ENCODE peak calls at places on chromosomes 13 and 19, in nine cellular contexts. One of them, this sample, is unnamed.
A peak's percentile ranks its signal among the peaks of the same experiment; 100 is the strongest.

GRCh38 chr13:65054277-65054676 is 2175.9 kb downstream of the PCDH9 start:
- DNase-seq in neuronal stem cell: no peak
- DNase-seq in omental fat pad: no peak
- DNase-seq in fibroblast of mammary gland: no peak
- DNase-seq in Calu3: no peak
- DNase-seq in NCI-H774: no peak
- DNase-seq in lung: no peak
- DNase-seq in AG08396: no peak
- DNase-seq in dorsolateral prefrontal cortex: no peak
- DNase-seq in this sample: no peak

GRCh38 chr13:73971481-73971880 is 162.7 kb downstream of the KLF12 start:
- DNase-seq in neuronal stem cell: no peak
- DNase-seq in omental fat pad: no peak
- DNase-seq in fibroblast of mammary gland: no peak
- DNase-seq in Calu3: no peak
- DNase-seq in NCI-H774: no peak
- DNase-seq in lung: no peak
- DNase-seq in AG08396: no peak
- DNase-seq in dorsolateral prefrontal cortex: no peak
- DNase-seq in this sample: no peak

GRCh38 chr19:6509118-6509971 is 7.2 kb upstream of the TUBB4A start:
- DNase-seq in neuronal stem cell: no peak
- DNase-seq in omental fat pad: no peak
- DNase-seq in fibroblast of mammary gland: no peak
- DNase-seq in Calu3: no peak
- DNase-seq in NCI-H774: no peak
- DNase-seq in lung: no peak
- DNase-seq in AG08396: no peak
- DNase-seq in dorsolateral prefrontal cortex: peak; percentile 91
- DNase-seq in this sample: no peak

GRCh38 chr19:51552996-51553725 is 17.9 kb upstream of the ZNF175 start:
- DNase-seq in neuronal stem cell: peak; percentile 79
- DNase-seq in omental fat pad: peak; percentile 58
- DNase-seq in fibroblast of mammary gland: peak; percentile 51
- DNase-seq in Calu3: peak; percentile 81
- DNase-seq in NCI-H774: no peak
- DNase-seq in lung: no peak
- DNase-seq in AG08396: peak; percentile 68
- DNase-seq in dorsolateral prefrontal cortex: peak; percentile 33
- DNase-seq in this sample: peak; percentile 66

GRCh38 chr13:100506154-100506553 is 82.4 kb downstream of the GGACT start:
- DNase-seq in neuronal stem cell: no peak
- DNase-seq in omental fat pad: no peak
- DNase-seq in fibroblast of mammary gland: no peak
- DNase-seq in Calu3: no peak
- DNase-seq in NCI-H774: no peak
- DNase-seq in lung: no peak
- DNase-seq in AG08396: no peak
- DNase-seq in dorsolateral prefrontal cortex: no peak
- DNase-seq in this sample: no peak

GRCh38 chr19:48950159-48950558 is 4.5 kb upstream of the BAX start:
- DNase-seq in neuronal stem cell: no peak
- DNase-seq in omental fat pad: no peak
- DNase-seq in fibroblast of mammary gland: no peak
- DNase-seq in Calu3: no peak
- DNase-seq in NCI-H774: no peak
- DNase-seq in lung: no peak
- DNase-seq in AG08396: no peak
- DNase-seq in dorsolateral prefrontal cortex: no peak
- DNase-seq in this sample: no peak

GRCh38 chr13:84684804-84685203 is 802.5 kb upstream of the SLITRK1 start:
- DNase-seq in neuronal stem cell: no peak
- DNase-seq in omental fat pad: no peak
- DNase-seq in fibroblast of mammary gland: no peak
- DNase-seq in Calu3: no peak
- DNase-seq in NCI-H774: no peak
- DNase-seq in lung: no peak
- DNase-seq in AG08396: no peak
- DNase-seq in dorsolateral prefrontal cortex: no peak
- DNase-seq in this sample: peak; percentile 78

GRCh38 chr19:6521718-6522646 is 8.8 kb upstream of the TNFSF9 start:
- DNase-seq in neuronal stem cell: no peak
- DNase-seq in omental fat pad: no peak
- DNase-seq in fibroblast of mammary gland: peak; percentile 45
- DNase-seq in Calu3: no peak
- DNase-seq in NCI-H774: no peak
- DNase-seq in lung: no peak
- DNase-seq in AG08396: no peak
- DNase-seq in dorsolateral prefrontal cortex: no peak
- DNase-seq in this sample: no peak

GRCh38 chr13:40316301-40316700 is 350.1 kb downstream of the FOXO1 start:
- DNase-seq in neuronal stem cell: no peak
- DNase-seq in omental fat pad: no peak
- DNase-seq in fibroblast of mammary gland: no peak
- DNase-seq in Calu3: no peak
- DNase-seq in NCI-H774: no peak
- DNase-seq in lung: no peak
- DNase-seq in AG08396: no peak
- DNase-seq in dorsolateral prefrontal cortex: no peak
- DNase-seq in this sample: no peak

GRCh38 chr13:91661692-91662490 is 263.5 kb downstream of the GPC5 start:
- DNase-seq in neuronal stem cell: no peak
- DNase-seq in omental fat pad: no peak
- DNase-seq in fibroblast of mammary gland: no peak
- DNase-seq in Calu3: no peak
- DNase-seq in NCI-H774: no peak
- DNase-seq in lung: no peak
- DNase-seq in AG08396: no peak
- DNase-seq in dorsolateral prefrontal cortex: no peak
- DNase-seq in this sample: no peak

GRCh38 chr13:40254394-40254793 is 412.0 kb downstream of the FOXO1 start:
- DNase-seq in neuronal stem cell: no peak
- DNase-seq in omental fat pad: no peak
- DNase-seq in fibroblast of mammary gland: no peak
- DNase-seq in Calu3: no peak
- DNase-seq in NCI-H774: no peak
- DNase-seq in lung: no peak
- DNase-seq in AG08396: no peak
- DNase-seq in dorsolateral prefrontal cortex: no peak
- DNase-seq in this sample: peak; percentile 63

GRCh38 chr19:30402790-30403189 is 30.6 kb downstream of the ZNF536 start:
- DNase-seq in neuronal stem cell: no peak
- DNase-seq in omental fat pad: no peak
- DNase-seq in fibroblast of mammary gland: no peak
- DNase-seq in Calu3: no peak
- DNase-seq in NCI-H774: no peak
- DNase-seq in lung: no peak
- DNase-seq in AG08396: no peak
- DNase-seq in dorsolateral prefrontal cortex: no peak
- DNase-seq in this sample: no peak

This sample was measured in epithelial cell of esophagus.